ENCODE peak calls at places on chromosomes 7 and 10, in ten cellular contexts. I, P, Z, X, C, Q, B, W, J and Y are unnamed samples.
A peak's percentile ranks its signal among the peaks of the same experiment; 100 is the strongest.

GRCh38 chr7:80288175-80289122 is 153.8 kb downstream of the GNAI1 start:
- DNase-seq in I (no peak), P (peak; percentile 29), Z (no peak), X (peak; percentile 98), C (no peak), Q (no peak), B (peak; percentile 44), W (peak; percentile 10), J (no peak), Y (no peak)

GRCh38 chr10:67520924-67521520 is 175.0 kb downstream of the CTNNA3 start:
- DNase-seq in I (no peak), P (peak; percentile 31), Z (no peak), X (peak; percentile 55), C (peak; percentile 23), Q (peak; percentile 35), B (peak; percentile 65), W (peak; percentile 47), J (peak; percentile 16), Y (peak; percentile 16)

GRCh38 chr7:151385626-151386300 is 24.1 kb downstream of the WDR86 start:
- DNase-seq in I (no peak), P (peak; percentile 2), Z (peak; percentile 65), X (no peak), C (no peak), Q (no peak), B (no peak), W (no peak), J (no peak), Y (no peak)

GRCh38 chr10:5447611-5448071 is 35.3 kb downstream of the NET1 start:
- DNase-seq in I (no peak), P (no peak), Z (no peak), X (no peak), C (no peak), Q (no peak), B (no peak), W (no peak), J (no peak), Y (peak; percentile 27)

GRCh38 chr7:1922071-1922869 is 252.2 kb downstream of the ELFN1 start:
- DNase-seq in I (no peak), P (no peak), Z (no peak), X (peak; percentile 43), C (no peak), Q (peak; percentile 33), B (no peak), W (no peak), J (peak; percentile 43), Y (peak; percentile 71)

GRCh38 chr10:77301305-77301730 is 336.3 kb downstream of the KCNMA1 start:
- DNase-seq in I (no peak), P (no peak), Z (no peak), X (peak; percentile 75), C (no peak), Q (no peak), B (no peak), W (no peak), J (no peak), Y (peak; percentile 70)

GRCh38 chr7:156220078-156220605 is 407.9 kb upstream of the SHH start:
- DNase-seq in I (no peak), P (no peak), Z (no peak), X (no peak), C (no peak), Q (no peak), B (no peak), W (no peak), J (no peak), Y (no peak)

GRCh38 chr7:107473975-107474598 is 4.2 kb downstream of the GPR22 start:
- DNase-seq in I (no peak), P (no peak), Z (no peak), X (no peak), C (no peak), Q (no peak), B (no peak), W (no peak), J (no peak), Y (no peak)

GRCh38 chr7:155355745-155356144 is 58.1 kb downstream of the INSIG1 start:
- DNase-seq in I (no peak), P (no peak), Z (no peak), X (no peak), C (no peak), Q (no peak), B (no peak), W (no peak), J (no peak), Y (no peak)

GRCh38 chr7:13834328-13834761 is 155.1 kb downstream of the ETV1 start:
- DNase-seq in I (no peak), P (no peak), Z (no peak), X (no peak), C (no peak), Q (no peak), B (no peak), W (no peak), J (no peak), Y (no peak)

GRCh38 chr7:43735403-43735801 is 6.1 kb upstream of the COA1 start:
- DNase-seq in I (no peak), P (no peak), Z (no peak), X (no peak), C (no peak), Q (no peak), B (no peak), W (no peak), J (no peak), Y (no peak)

GRCh38 chr7:95577137-95577536 is 19.2 kb downstream of the PDK4 start:
- DNase-seq in I (no peak), P (no peak), Z (no peak), X (no peak), C (no peak), Q (no peak), B (no peak), W (no peak), J (no peak), Y (no peak)

GRCh38 chr7:71457021-71457420 is 325.1 kb downstream of the GALNT17 start:
- DNase-seq in I (no peak), P (no peak), Z (no peak), X (no peak), C (no peak), Q (no peak), B (no peak), W (no peak), J (no peak), Y (no peak)

GRCh38 chr7:46146454-46147255 is 225.6 kb upstream of the IGFBP3 start:
- DNase-seq in I (no peak), P (no peak), Z (no peak), X (peak; percentile 55), C (no peak), Q (no peak), B (peak; percentile 61), W (no peak), J (no peak), Y (peak; percentile 25)

DNA sequence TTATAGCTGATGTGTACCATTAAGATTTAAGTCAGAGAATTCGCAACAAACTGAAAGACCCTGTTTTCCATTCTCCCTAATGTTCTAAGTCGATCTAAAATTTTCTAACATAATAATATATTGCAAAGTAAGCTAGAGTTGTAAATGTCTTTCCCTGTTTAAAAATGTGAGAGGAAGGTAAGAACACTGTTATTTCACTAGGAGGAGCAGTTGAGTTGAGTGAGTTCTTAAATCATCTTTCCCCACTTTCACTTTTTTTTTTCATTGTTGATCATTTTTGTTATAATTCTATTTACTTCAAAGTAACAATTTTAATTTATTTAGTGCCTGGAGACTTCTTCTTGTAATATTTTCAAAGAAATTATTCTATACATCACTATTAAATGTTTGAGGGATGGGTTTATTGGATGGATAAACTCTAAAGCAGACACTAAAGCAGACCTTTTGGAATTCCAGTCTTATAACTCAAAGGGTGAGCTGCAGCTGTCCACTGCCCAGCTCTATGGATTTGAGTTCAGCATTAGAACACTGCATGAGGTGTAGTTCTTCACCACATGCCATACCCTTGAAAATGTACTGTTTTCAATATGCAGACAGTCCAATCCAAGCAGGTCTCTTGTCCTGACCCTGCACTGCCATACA is 181.3 kb upstream of the FZD1 start:
- DNase-seq in I (no peak), P (no peak), Z (no peak), X (peak; percentile 59), C (no peak), Q (no peak), B (peak; percentile 25), W (no peak), J (no peak), Y (no peak)
- TF ChIP-seq CTCF in I (peak; percentile 39), P (peak; percentile 41), Z (peak; percentile 89), X (peak; percentile 61), C (no peak), Q (no peak), B (peak; percentile 51), W (peak; percentile 52), J (peak; percentile 38), Y (peak; percentile 43)

GRCh38 chr7:594212-594913 is 74.7 kb upstream of the PDGFA start:
- DNase-seq in I (no peak), P (no peak), Z (no peak), X (no peak), C (no peak), Q (no peak), B (no peak), W (no peak), J (no peak), Y (no peak)
- TF ChIP-seq CTCF in I (no peak), P (no peak), Z (no peak), X (no peak), C (no peak), Q (no peak), B (no peak), W (no peak), J (no peak), Y (no peak)

GRCh38 chr7:157759246-157759805 is 422.5 kb downstream of the DNAJB6 start:
- DNase-seq in I (no peak), P (no peak), Z (no peak), X (no peak), C (no peak), Q (no peak), B (no peak), W (no peak), J (no peak), Y (no peak)

GRCh38 chr7:157757776-157758467 is 421.1 kb downstream of the DNAJB6 start:
- DNase-seq in I (no peak), P (no peak), Z (peak; percentile 93), X (no peak), C (no peak), Q (no peak), B (no peak), W (no peak), J (no peak), Y (no peak)

GRCh38 chr7:157762824-157763223 is 426.0 kb downstream of the DNAJB6 start:
- DNase-seq in I (no peak), P (no peak), Z (peak; percentile 83), X (no peak), C (no peak), Q (no peak), B (no peak), W (no peak), J (no peak), Y (no peak)

GRCh38 chr7:157758468-157759245 is 421.9 kb downstream of the DNAJB6 start:
- DNase-seq in I (no peak), P (no peak), Z (peak; percentile 91), X (no peak), C (no peak), Q (no peak), B (no peak), W (no peak), J (no peak), Y (no peak)

GRCh38 chr7:157760004-157760730 is 423.4 kb downstream of the DNAJB6 start:
- DNase-seq in I (no peak), P (peak; percentile 56), Z (peak; percentile 54), X (no peak), C (no peak), Q (no peak), B (peak; percentile 12), W (no peak), J (no peak), Y (no peak)
- TF ChIP-seq CTCF in I (no peak), P (peak; percentile 58), Z (no peak), X (no peak), C (no peak), Q (no peak), B (no peak), W (no peak), J (no peak), Y (no peak)

GRCh38 chr10:69665457-69666320 is 35.6 kb downstream of the FAM241B start:
- DNase-seq in I (no peak), P (no peak), Z (no peak), X (no peak), C (no peak), Q (no peak), B (no peak), W (no peak), J (no peak), Y (no peak)
- TF ChIP-seq CTCF in I (no peak), P (peak; percentile 32), Z (no peak), X (no peak), C (no peak), Q (no peak), B (no peak), W (no peak), J (no peak), Y (no peak)